ENCODE peak calls at places on chromosomes 5 and 9, in nine cellular contexts. One of them, this sample, is unnamed.

GRCh38 chr9:91191443-91192378 is 170.0 kb downstream of the AUH start:
- DNase-seq in fibroblast of the aortic adventitia: no peak
- DNase-seq in NB4: no peak
- DNase-seq in endothelial cell: no peak
- DNase-seq in GM12865: peak
- DNase-seq in colonic mucosa: no peak
- DNase-seq in glutamatergic neuron: no peak
- DNase-seq in left lung: no peak
- DNase-seq in cardiac fibroblast: no peak
- DNase-seq in this sample: no peak

GRCh38 chr5:121273818-121274433 is 577.8 kb upstream of the FTMT start:
- DNase-seq in fibroblast of the aortic adventitia: peak
- DNase-seq in NB4: peak
- DNase-seq in endothelial cell: no peak
- DNase-seq in GM12865: no peak
- DNase-seq in colonic mucosa: no peak
- DNase-seq in glutamatergic neuron: no peak
- DNase-seq in left lung: no peak
- DNase-seq in cardiac fibroblast: peak
- DNase-seq in this sample: no peak

GRCh38 chr5:136638084-136638483 is 272.7 kb upstream of the TRPC7 start:
- DNase-seq in fibroblast of the aortic adventitia: peak
- DNase-seq in NB4: no peak
- DNase-seq in endothelial cell: no peak
- DNase-seq in GM12865: no peak
- DNase-seq in colonic mucosa: no peak
- DNase-seq in glutamatergic neuron: no peak
- DNase-seq in left lung: no peak
- DNase-seq in cardiac fibroblast: peak
- DNase-seq in this sample: no peak

GRCh38 chr5:55234171-55234700 is 828 bp upstream of the CCNO start:
- DNase-seq in fibroblast of the aortic adventitia: peak
- DNase-seq in NB4: peak
- DNase-seq in endothelial cell: peak
- DNase-seq in GM12865: no peak
- DNase-seq in colonic mucosa: peak
- DNase-seq in glutamatergic neuron: peak
- DNase-seq in left lung: no peak
- DNase-seq in cardiac fibroblast: peak
- DNase-seq in this sample: no peak

GRCh38 chr9:109956811-109957440 is 176.9 kb downstream of the PALM2AKAP2 start:
- DNase-seq in fibroblast of the aortic adventitia: peak
- DNase-seq in NB4: no peak
- DNase-seq in endothelial cell: no peak
- DNase-seq in GM12865: no peak
- DNase-seq in colonic mucosa: no peak
- DNase-seq in glutamatergic neuron: no peak
- DNase-seq in left lung: no peak
- DNase-seq in cardiac fibroblast: no peak
- DNase-seq in this sample: no peak

GRCh38 chr9:99040254-99040653 is 64.7 kb upstream of the TGFBR1 start:
- DNase-seq in fibroblast of the aortic adventitia: no peak
- DNase-seq in NB4: no peak
- DNase-seq in endothelial cell: no peak
- DNase-seq in GM12865: no peak
- DNase-seq in colonic mucosa: no peak
- DNase-seq in glutamatergic neuron: no peak
- DNase-seq in left lung: no peak
- DNase-seq in cardiac fibroblast: no peak
- DNase-seq in this sample: no peak

GRCh38 chr9:89646189-89646588 is 41.4 kb downstream of the GADD45G start:
- DNase-seq in fibroblast of the aortic adventitia: no peak
- DNase-seq in NB4: no peak
- DNase-seq in endothelial cell: no peak
- DNase-seq in GM12865: no peak
- DNase-seq in colonic mucosa: no peak
- DNase-seq in glutamatergic neuron: no peak
- DNase-seq in left lung: no peak
- DNase-seq in cardiac fibroblast: no peak
- DNase-seq in this sample: no peak

GRCh38 chr5:74289238-74289637 is 351.3 kb downstream of the ENC1 start:
- DNase-seq in fibroblast of the aortic adventitia: no peak
- DNase-seq in NB4: no peak
- DNase-seq in endothelial cell: no peak
- DNase-seq in GM12865: no peak
- DNase-seq in colonic mucosa: no peak
- DNase-seq in glutamatergic neuron: no peak
- DNase-seq in left lung: no peak
- DNase-seq in cardiac fibroblast: no peak
- DNase-seq in this sample: no peak

GRCh38 chr5:11555171-11555570 is 349.1 kb downstream of the CTNND2 start:
- DNase-seq in fibroblast of the aortic adventitia: no peak
- DNase-seq in NB4: no peak
- DNase-seq in endothelial cell: no peak
- DNase-seq in GM12865: no peak
- DNase-seq in colonic mucosa: no peak
- DNase-seq in glutamatergic neuron: no peak
- DNase-seq in left lung: no peak
- DNase-seq in cardiac fibroblast: no peak
- DNase-seq in this sample: no peak

GRCh38 chr5:11251242-11251641 is 490.2 kb upstream of the DAP start:
- DNase-seq in fibroblast of the aortic adventitia: no peak
- DNase-seq in NB4: no peak
- DNase-seq in endothelial cell: no peak
- DNase-seq in GM12865: no peak
- DNase-seq in colonic mucosa: no peak
- DNase-seq in glutamatergic neuron: no peak
- DNase-seq in left lung: no peak
- DNase-seq in cardiac fibroblast: peak
- DNase-seq in this sample: no peak

GRCh38 chr9:123933401-123933800 is 3.5 kb upstream of the DENND1A start:
- DNase-seq in fibroblast of the aortic adventitia: peak
- DNase-seq in NB4: no peak
- DNase-seq in endothelial cell: no peak
- DNase-seq in GM12865: no peak
- DNase-seq in colonic mucosa: no peak
- DNase-seq in glutamatergic neuron: no peak
- DNase-seq in left lung: no peak
- DNase-seq in cardiac fibroblast: peak
- DNase-seq in this sample: no peak

GRCh38 chr5:100161868-100162267 is 373.3 kb upstream of the FAM174A start:
- DNase-seq in fibroblast of the aortic adventitia: no peak
- DNase-seq in NB4: no peak
- DNase-seq in endothelial cell: peak
- DNase-seq in GM12865: no peak
- DNase-seq in colonic mucosa: no peak
- DNase-seq in glutamatergic neuron: no peak
- DNase-seq in left lung: no peak
- DNase-seq in cardiac fibroblast: no peak
- DNase-seq in this sample: no peak

GRCh38 chr9:6984941-6985578 is 227.3 kb downstream of the KDM4C start:
- DNase-seq in fibroblast of the aortic adventitia: no peak
- DNase-seq in NB4: no peak
- DNase-seq in endothelial cell: no peak
- DNase-seq in GM12865: no peak
- DNase-seq in colonic mucosa: no peak
- DNase-seq in glutamatergic neuron: no peak
- DNase-seq in left lung: no peak
- DNase-seq in cardiac fibroblast: no peak
- DNase-seq in this sample: no peak

GRCh38 chr9:93672622-93673270 is 96.4 kb downstream of the PHF2 start:
- DNase-seq in fibroblast of the aortic adventitia: peak
- DNase-seq in NB4: no peak
- DNase-seq in endothelial cell: peak
- DNase-seq in GM12865: no peak
- DNase-seq in colonic mucosa: peak
- DNase-seq in glutamatergic neuron: no peak
- DNase-seq in left lung: no peak
- DNase-seq in cardiac fibroblast: no peak
- DNase-seq in this sample: no peak

GRCh38 chr5:179878222-179879002 is 19.8 kb upstream of the MRNIP start:
- DNase-seq in fibroblast of the aortic adventitia: no peak
- DNase-seq in NB4: no peak
- DNase-seq in endothelial cell: no peak
- DNase-seq in GM12865: no peak
- DNase-seq in colonic mucosa: no peak
- DNase-seq in glutamatergic neuron: no peak
- DNase-seq in left lung: no peak
- DNase-seq in cardiac fibroblast: peak
- DNase-seq in this sample: no peak

GRCh38 chr5:2353871-2354440 is 397.5 kb downstream of the IRX2 start:
- DNase-seq in fibroblast of the aortic adventitia: no peak
- DNase-seq in NB4: no peak
- DNase-seq in endothelial cell: no peak
- DNase-seq in GM12865: no peak
- DNase-seq in colonic mucosa: no peak
- DNase-seq in glutamatergic neuron: no peak
- DNase-seq in left lung: no peak
- DNase-seq in cardiac fibroblast: no peak
- DNase-seq in this sample: no peak

GRCh38 chr5:14729448-14730385 is 65.2 kb downstream of the OTULIN start:
- DNase-seq in fibroblast of the aortic adventitia: no peak
- DNase-seq in NB4: no peak
- DNase-seq in endothelial cell: no peak
- DNase-seq in GM12865: no peak
- DNase-seq in colonic mucosa: no peak
- DNase-seq in glutamatergic neuron: no peak
- DNase-seq in left lung: no peak
- DNase-seq in cardiac fibroblast: no peak
- DNase-seq in this sample: no peak

GRCh38 chr5:32443541-32444190 is 874 bp downstream of the ZFR start:
- DNase-seq in fibroblast of the aortic adventitia: peak
- DNase-seq in NB4: peak
- DNase-seq in endothelial cell: peak
- DNase-seq in GM12865: peak
- DNase-seq in colonic mucosa: peak
- DNase-seq in glutamatergic neuron: peak
- DNase-seq in left lung: peak
- DNase-seq in cardiac fibroblast: peak
- DNase-seq in this sample: no peak

GRCh38 chr9:108775901-108776306 is 79.9 kb downstream of the ACTL7B start:
- DNase-seq in fibroblast of the aortic adventitia: peak
- DNase-seq in NB4: no peak
- DNase-seq in endothelial cell: no peak
- DNase-seq in GM12865: no peak
- DNase-seq in colonic mucosa: no peak
- DNase-seq in glutamatergic neuron: no peak
- DNase-seq in left lung: no peak
- DNase-seq in cardiac fibroblast: no peak
- DNase-seq in this sample: no peak

GRCh38 chr5:30142432-30142831 is 1051.1 kb upstream of the CDH6 start:
- DNase-seq in fibroblast of the aortic adventitia: no peak
- DNase-seq in NB4: no peak
- DNase-seq in endothelial cell: no peak
- DNase-seq in GM12865: no peak
- DNase-seq in colonic mucosa: no peak
- DNase-seq in glutamatergic neuron: no peak
- DNase-seq in left lung: peak
- DNase-seq in cardiac fibroblast: no peak
- DNase-seq in this sample: no peak

GRCh38 chr5:40736103-40736875 is 19.5 kb downstream of the TTC33 start:
- DNase-seq in fibroblast of the aortic adventitia: peak
- DNase-seq in NB4: peak
- DNase-seq in endothelial cell: peak
- DNase-seq in GM12865: peak
- DNase-seq in colonic mucosa: no peak
- DNase-seq in glutamatergic neuron: no peak
- DNase-seq in left lung: no peak
- DNase-seq in cardiac fibroblast: peak
- DNase-seq in this sample: no peak

DNA sequence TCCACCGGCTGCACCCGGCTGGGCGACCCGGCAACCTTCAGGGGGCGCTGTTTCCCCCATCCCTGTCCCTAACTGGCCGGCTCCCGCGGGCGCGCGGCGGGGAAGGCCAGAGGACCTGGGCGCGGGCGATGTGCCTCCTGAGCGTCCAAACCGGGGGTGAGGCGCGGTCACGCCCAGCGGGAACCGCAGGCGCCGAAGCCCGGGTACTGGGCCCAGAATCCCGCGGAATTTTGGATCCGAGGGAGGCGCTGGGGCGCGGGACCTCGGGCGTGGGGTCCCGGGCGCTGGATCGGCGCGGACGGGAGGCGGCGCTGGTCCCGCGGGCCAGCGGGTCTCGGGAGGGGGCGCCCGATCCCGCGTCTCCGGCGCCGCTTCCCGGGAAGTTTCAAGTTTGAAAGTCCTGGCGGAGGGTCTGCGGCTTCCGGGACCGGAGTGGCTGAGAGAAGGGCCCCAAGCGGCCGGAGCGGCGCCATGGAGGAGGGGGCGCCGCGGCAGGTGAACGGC is at the start of gene PKN3:
- DNase-seq in fibroblast of the aortic adventitia: peak
- DNase-seq in NB4: peak
- DNase-seq in endothelial cell: peak
- DNase-seq in GM12865: peak
- DNase-seq in colonic mucosa: peak
- DNase-seq in glutamatergic neuron: peak
- DNase-seq in left lung: peak
- DNase-seq in cardiac fibroblast: peak
- DNase-seq in this sample: peak
- TF ChIP-seq CTCF in fibroblast of the aortic adventitia: peak
- TF ChIP-seq CTCF in NB4: peak
- TF ChIP-seq CTCF in endothelial cell: peak
- TF ChIP-seq CTCF in GM12865: peak
- TF ChIP-seq CTCF in colonic mucosa: peak
- TF ChIP-seq CTCF in glutamatergic neuron: peak
- TF ChIP-seq CTCF in left lung: peak
- TF ChIP-seq CTCF in cardiac fibroblast: peak
- TF ChIP-seq CTCF in this sample: peak

GRCh38 chr5:78610163-78610583 is 38.4 kb downstream of the LHFPL2 start:
- DNase-seq in fibroblast of the aortic adventitia: peak
- DNase-seq in NB4: no peak
- DNase-seq in endothelial cell: no peak
- DNase-seq in GM12865: no peak
- DNase-seq in colonic mucosa: no peak
- DNase-seq in glutamatergic neuron: no peak
- DNase-seq in left lung: no peak
- DNase-seq in cardiac fibroblast: peak
- DNase-seq in this sample: no peak
- TF ChIP-seq CTCF in fibroblast of the aortic adventitia: peak
- TF ChIP-seq CTCF in NB4: no peak
- TF ChIP-seq CTCF in endothelial cell: no peak
- TF ChIP-seq CTCF in GM12865: no peak
- TF ChIP-seq CTCF in colonic mucosa: no peak
- TF ChIP-seq CTCF in glutamatergic neuron: no peak
- TF ChIP-seq CTCF in left lung: no peak
- TF ChIP-seq CTCF in cardiac fibroblast: no peak
- TF ChIP-seq CTCF in this sample: no peak

GRCh38 chr5:142587354-142587965 is 98.4 kb downstream of the FGF1 start:
- DNase-seq in fibroblast of the aortic adventitia: peak
- DNase-seq in NB4: peak
- DNase-seq in endothelial cell: peak
- DNase-seq in GM12865: peak
- DNase-seq in colonic mucosa: peak
- DNase-seq in glutamatergic neuron: peak
- DNase-seq in left lung: no peak
- DNase-seq in cardiac fibroblast: peak
- DNase-seq in this sample: no peak
- TF ChIP-seq CTCF in fibroblast of the aortic adventitia: peak
- TF ChIP-seq CTCF in NB4: peak
- TF ChIP-seq CTCF in endothelial cell: peak
- TF ChIP-seq CTCF in GM12865: peak
- TF ChIP-seq CTCF in colonic mucosa: no peak
- TF ChIP-seq CTCF in glutamatergic neuron: peak
- TF ChIP-seq CTCF in left lung: no peak
- TF ChIP-seq CTCF in cardiac fibroblast: peak
- TF ChIP-seq CTCF in this sample: no peak

GRCh38 chr5:177228751-177229150 is 74.8 kb downstream of the RAB24 start:
- DNase-seq in fibroblast of the aortic adventitia: no peak
- DNase-seq in NB4: no peak
- DNase-seq in endothelial cell: no peak
- DNase-seq in GM12865: no peak
- DNase-seq in colonic mucosa: no peak
- DNase-seq in glutamatergic neuron: no peak
- DNase-seq in left lung: no peak
- DNase-seq in cardiac fibroblast: no peak
- DNase-seq in this sample: no peak
- TF ChIP-seq CTCF in fibroblast of the aortic adventitia: no peak
- TF ChIP-seq CTCF in NB4: no peak
- TF ChIP-seq CTCF in endothelial cell: no peak
- TF ChIP-seq CTCF in GM12865: no peak
- TF ChIP-seq CTCF in colonic mucosa: no peak
- TF ChIP-seq CTCF in glutamatergic neuron: peak
- TF ChIP-seq CTCF in left lung: no peak
- TF ChIP-seq CTCF in cardiac fibroblast: no peak
- TF ChIP-seq CTCF in this sample: no peak

This sample was measured in mesothelial cell of epicardium.